ENCODE peak calls at places on chromosomes 3 and 15, in four cellular contexts. D is HepG2, U is GM12878, O is K562. T is an unnamed sample.

GRCh38 chr3:36843065-36844051 is 79.0 kb upstream of the DCLK3 start:
- DNase-seq in D (peak; percentile 24), U (peak; percentile 15), O (peak; percentile 69), T (peak; percentile 79)

GRCh38 chr15:61041886-61042285 is 187.2 kb downstream of the RORA start:
- DNase-seq in D (no peak), U (no peak), O (no peak), T (no peak)

GRCh38 chr15:41969851-41970431 is 2.4 kb downstream of the EHD4 start:
- DNase-seq in D (no peak), U (peak; percentile 88), O (no peak), T (no peak)

GRCh38 chr3:158918008-158918407 is 116.2 kb downstream of the MFSD1 start:
- DNase-seq in D (peak; percentile 45), U (no peak), O (peak; percentile 28), T (peak; percentile 74)

GRCh38 chr15:100464256-100464655 is 64.5 kb downstream of the CERS3 start:
- DNase-seq in D (no peak), U (no peak), O (no peak), T (no peak)

GRCh38 chr3:158961497-158961896 is 159.6 kb downstream of the MFSD1 start:
- DNase-seq in D (no peak), U (no peak), O (no peak), T (peak; percentile 9)

GRCh38 chr15:45645026-45645980 is 10.5 kb downstream of the SQOR start:
- DNase-seq in D (no peak), U (no peak), O (no peak), T (no peak)

GRCh38 chr3:134666052-134666451 is 15.2 kb upstream of the KY start:
- DNase-seq in D (no peak), U (no peak), O (no peak), T (no peak)

GRCh38 chr3:105775368-105775767 is 93.4 kb downstream of the CBLB start:
- DNase-seq in D (no peak), U (no peak), O (no peak), T (no peak)

GRCh38 chr3:143166376-143166775 is 46.8 kb downstream of the CHST2 start:
- DNase-seq in D (no peak), U (no peak), O (no peak), T (no peak)

GRCh38 chr3:100002599-100003350 is 111.5 kb downstream of the FILIP1L start:
- DNase-seq in D (peak; percentile 91), U (no peak), O (no peak), T (no peak)

GRCh38 chr3:188624384-188624783 is 470.4 kb downstream of the LPP start:
- DNase-seq in D (no peak), U (no peak), O (no peak), T (no peak)
- TF ChIP-seq BRCA1 in D (no peak), U (no peak), O (no peak), T (no peak)

DNA sequence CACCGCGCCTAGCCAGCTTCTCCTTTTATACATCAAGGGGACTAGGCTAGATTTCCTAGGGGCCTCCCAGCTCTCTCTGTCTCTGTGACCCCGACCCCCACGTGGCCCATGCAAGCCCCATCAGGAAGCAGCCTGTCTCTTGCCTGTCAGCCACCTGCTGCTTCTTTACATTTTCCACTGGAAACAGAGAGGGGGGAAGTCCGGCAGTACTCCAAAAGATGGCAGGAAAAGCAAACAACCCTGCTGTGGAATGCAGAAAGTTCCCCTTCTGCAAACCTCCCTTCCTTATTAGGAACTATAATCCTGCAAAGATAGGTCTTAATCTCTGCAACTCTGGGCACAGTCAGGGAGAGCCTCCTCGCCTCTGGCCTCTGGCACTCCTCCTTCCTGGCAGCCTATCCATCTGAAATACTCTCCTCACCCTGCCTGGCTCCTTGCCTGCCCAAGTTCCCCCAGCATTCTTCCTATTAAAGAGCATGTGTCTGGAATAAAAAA is 47.4 kb upstream of the HACD2 start:
- DNase-seq in D (no peak), U (no peak), O (no peak), T (no peak)
- TF ChIP-seq GABPA in D (no peak), U (no peak), O (no peak), T (no peak)

DNA sequence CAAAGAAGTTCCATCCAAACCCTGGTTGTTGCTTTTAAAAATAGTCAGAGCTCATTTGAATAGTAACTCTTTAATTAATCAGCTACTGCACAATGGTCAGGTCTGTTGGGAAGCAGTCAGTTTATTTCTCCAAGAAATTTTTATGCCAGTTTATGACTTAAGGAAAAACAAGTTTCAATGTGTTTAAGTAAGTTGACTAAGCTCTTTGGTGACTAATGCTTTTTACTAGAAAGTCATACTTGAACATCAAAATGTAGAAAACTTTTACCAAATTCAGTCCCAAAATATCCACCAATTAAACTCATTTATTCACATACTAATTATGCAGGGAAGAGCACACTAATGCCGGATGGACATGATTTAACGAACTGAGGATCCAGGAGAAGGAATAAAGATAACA is 22.1 kb downstream of the PRICKLE2 start:
- DNase-seq in D (no peak), U (no peak), O (no peak), T (no peak)
- TF ChIP-seq BRCA1 in D (no peak), U (no peak), O (no peak), T (no peak)

DNA sequence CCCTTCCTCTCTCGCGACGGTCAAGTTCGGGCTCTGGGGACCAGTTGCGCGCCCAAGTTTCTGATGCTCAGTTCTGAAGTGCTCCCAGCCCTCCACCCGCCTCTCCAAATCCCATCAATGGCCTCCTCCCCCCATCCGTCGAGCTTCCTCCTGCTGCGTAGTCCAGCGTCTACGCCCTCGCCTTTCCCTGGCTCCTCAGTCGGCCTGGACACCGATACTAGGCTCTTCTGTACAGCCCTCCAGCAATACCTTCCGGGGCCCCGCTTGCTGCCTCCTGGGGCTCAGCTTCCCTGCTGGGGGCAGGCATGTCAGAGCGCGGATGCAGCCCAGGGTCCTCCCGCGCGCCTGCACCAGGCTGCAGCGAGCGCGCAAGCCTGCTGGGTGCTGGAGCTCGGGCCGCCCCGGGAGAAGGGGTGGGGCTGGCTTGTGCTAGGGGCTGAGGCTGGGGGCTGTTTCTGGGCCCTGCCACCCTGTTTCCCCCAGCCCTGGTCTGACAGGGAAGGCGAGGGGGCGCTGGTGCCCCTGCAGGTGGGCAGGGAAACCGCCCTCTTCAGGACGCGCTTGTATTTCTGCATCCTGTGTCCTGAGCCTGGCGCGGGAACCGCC is 353.3 kb upstream of the SUCLG2 start:
- DNase-seq in D (no peak), U (no peak), O (no peak), T (peak; percentile 73)
- TF ChIP-seq GABPA in D (no peak), U (no peak), O (no peak), T (no peak)

GRCh38 chr3:46661776-46662766 is 31.4 kb downstream of the ALS2CL start:
- DNase-seq in D (no peak), U (no peak), O (no peak), T (no peak)

GRCh38 chr3:46664188-46664970 is 29.1 kb downstream of the ALS2CL start:
- DNase-seq in D (no peak), U (no peak), O (no peak), T (no peak)

GRCh38 chr3:46660543-46661523 is 32.6 kb downstream of the ALS2CL start:
- DNase-seq in D (no peak), U (no peak), O (no peak), T (no peak)

GRCh38 chr3:46663611-46664135 is 29.8 kb downstream of the ALS2CL start:
- DNase-seq in D (no peak), U (no peak), O (no peak), T (peak; percentile 62)

GRCh38 chr3:46662771-46663551 is 30.5 kb downstream of the ALS2CL start:
- DNase-seq in D (no peak), U (no peak), O (no peak), T (peak; percentile 48)
- TF ChIP-seq BRCA1 in D (no peak), U (no peak), O (no peak), T (no peak)

GRCh38 chr3:29763115-29763514 is 482.2 kb downstream of the RBMS3 start:
- DNase-seq in D (no peak), U (no peak), O (no peak), T (no peak)
- TF ChIP-seq GABPA in D (no peak), U (no peak), O (no peak), T (no peak)

GRCh38 chr3:188084751-188085595 is 69.0 kb upstream of the LPP start:
- DNase-seq in D (peak; percentile 9), U (no peak), O (no peak), T (no peak)
- TF ChIP-seq BRCA1 in D (no peak), U (no peak), O (no peak), T (no peak)

T was measured in H1.